ENCODE peak calls at places on chromosomes 12 and 14, in seven cellular contexts. One of them, this sample, is unnamed.

GRCh38 chr12:24853588-24853987 is 95.3 kb downstream of the BCAT1 start:
- DNase-seq in GM12878: no peak
- DNase-seq in colonic mucosa: no peak
- DNase-seq in kidney: no peak
- DNase-seq in breast epithelium: no peak
- DNase-seq in tibial nerve: no peak
- DNase-seq in testis: no peak
- DNase-seq in this sample: no peak

GRCh38 chr12:5268424-5269210 is 163.3 kb upstream of the NTF3 start:
- DNase-seq in GM12878: no peak
- DNase-seq in colonic mucosa: no peak
- DNase-seq in kidney: no peak
- DNase-seq in breast epithelium: no peak
- DNase-seq in tibial nerve: no peak
- DNase-seq in testis: no peak
- DNase-seq in this sample: no peak

GRCh38 chr12:29148958-29149690 is at the start of gene FAR2:
- DNase-seq in GM12878: no peak
- DNase-seq in colonic mucosa: peak; percentile 76
- DNase-seq in kidney: peak; percentile 83
- DNase-seq in breast epithelium: no peak
- DNase-seq in tibial nerve: no peak
- DNase-seq in testis: peak; percentile 30
- DNase-seq in this sample: peak; percentile 34

GRCh38 chr14:90318016-90318415 is 13.7 kb downstream of the NRDE2 start:
- DNase-seq in GM12878: no peak
- DNase-seq in colonic mucosa: no peak
- DNase-seq in kidney: no peak
- DNase-seq in breast epithelium: no peak
- DNase-seq in tibial nerve: no peak
- DNase-seq in testis: no peak
- DNase-seq in this sample: no peak

GRCh38 chr12:68454855-68455254 is 122.7 kb upstream of the MDM1 start:
- DNase-seq in GM12878: no peak
- DNase-seq in colonic mucosa: no peak
- DNase-seq in kidney: no peak
- DNase-seq in breast epithelium: no peak
- DNase-seq in tibial nerve: no peak
- DNase-seq in testis: no peak
- DNase-seq in this sample: no peak

GRCh38 chr12:116324684-116325664 is 47.5 kb upstream of the MED13L start:
- DNase-seq in GM12878: no peak
- DNase-seq in colonic mucosa: no peak
- DNase-seq in kidney: no peak
- DNase-seq in breast epithelium: no peak
- DNase-seq in tibial nerve: no peak
- DNase-seq in testis: no peak
- DNase-seq in this sample: no peak

GRCh38 chr14:60175255-60175902 is 10.2 kb upstream of the DHRS7 start:
- DNase-seq in GM12878: no peak
- DNase-seq in colonic mucosa: no peak
- DNase-seq in kidney: no peak
- DNase-seq in breast epithelium: no peak
- DNase-seq in tibial nerve: no peak
- DNase-seq in testis: no peak
- DNase-seq in this sample: no peak

GRCh38 chr14:88695873-88696272 is 96.9 kb downstream of the EML5 start:
- DNase-seq in GM12878: no peak
- DNase-seq in colonic mucosa: no peak
- DNase-seq in kidney: no peak
- DNase-seq in breast epithelium: no peak
- DNase-seq in tibial nerve: no peak
- DNase-seq in testis: no peak
- DNase-seq in this sample: no peak

GRCh38 chr14:35883677-35884293 is 57.6 kb downstream of the BRMS1L start:
- DNase-seq in GM12878: no peak
- DNase-seq in colonic mucosa: no peak
- DNase-seq in kidney: no peak
- DNase-seq in breast epithelium: no peak
- DNase-seq in tibial nerve: no peak
- DNase-seq in testis: peak; percentile 46
- DNase-seq in this sample: peak; percentile 18

GRCh38 chr14:60968671-60969070 is 12.2 kb downstream of the TRMT5 start:
- DNase-seq in GM12878: no peak
- DNase-seq in colonic mucosa: no peak
- DNase-seq in kidney: no peak
- DNase-seq in breast epithelium: no peak
- DNase-seq in tibial nerve: no peak
- DNase-seq in testis: no peak
- DNase-seq in this sample: no peak

GRCh38 chr12:27583057-27583797 is 59.2 kb downstream of the PPFIBP1 start:
- DNase-seq in GM12878: no peak
- DNase-seq in colonic mucosa: no peak
- DNase-seq in kidney: no peak
- DNase-seq in breast epithelium: no peak
- DNase-seq in tibial nerve: no peak
- DNase-seq in testis: peak; percentile 68
- DNase-seq in this sample: no peak

GRCh38 chr12:123078114-123078465 is 72.8 kb downstream of the PITPNM2 start:
- DNase-seq in GM12878: no peak
- DNase-seq in colonic mucosa: no peak
- DNase-seq in kidney: no peak
- DNase-seq in breast epithelium: no peak
- DNase-seq in tibial nerve: no peak
- DNase-seq in testis: no peak
- DNase-seq in this sample: no peak

GRCh38 chr12:122849352-122850047 is 14.2 kb downstream of the HIP1R start:
- DNase-seq in GM12878: no peak
- DNase-seq in colonic mucosa: no peak
- DNase-seq in kidney: peak; percentile 54
- DNase-seq in breast epithelium: no peak
- DNase-seq in tibial nerve: no peak
- DNase-seq in testis: peak; percentile 58
- DNase-seq in this sample: no peak

GRCh38 chr12:39010406-39010805 is 105.0 kb upstream of the CPNE8 start:
- DNase-seq in GM12878: no peak
- DNase-seq in colonic mucosa: no peak
- DNase-seq in kidney: no peak
- DNase-seq in breast epithelium: no peak
- DNase-seq in tibial nerve: no peak
- DNase-seq in testis: no peak
- DNase-seq in this sample: no peak

GRCh38 chr12:59182660-59183455 is 262.6 kb upstream of the LRIG3 start:
- DNase-seq in GM12878: no peak
- DNase-seq in colonic mucosa: no peak
- DNase-seq in kidney: no peak
- DNase-seq in breast epithelium: no peak
- DNase-seq in tibial nerve: no peak
- DNase-seq in testis: no peak
- DNase-seq in this sample: no peak

GRCh38 chr12:3222935-3223334 is 145.8 kb downstream of the TSPAN9 start:
- DNase-seq in GM12878: no peak
- DNase-seq in colonic mucosa: no peak
- DNase-seq in kidney: no peak
- DNase-seq in breast epithelium: no peak
- DNase-seq in tibial nerve: no peak
- DNase-seq in testis: no peak
- DNase-seq in this sample: no peak

GRCh38 chr12:11653215-11653753 is 3.8 kb downstream of the ETV6 start:
- DNase-seq in GM12878: peak; percentile 69
- DNase-seq in colonic mucosa: no peak
- DNase-seq in kidney: no peak
- DNase-seq in breast epithelium: no peak
- DNase-seq in tibial nerve: no peak
- DNase-seq in testis: no peak
- DNase-seq in this sample: no peak

GRCh38 chr12:87119713-87120112 is 863.5 kb upstream of the MGAT4C start:
- DNase-seq in GM12878: no peak
- DNase-seq in colonic mucosa: no peak
- DNase-seq in kidney: no peak
- DNase-seq in breast epithelium: no peak
- DNase-seq in tibial nerve: no peak
- DNase-seq in testis: no peak
- DNase-seq in this sample: no peak

GRCh38 chr12:109792992-109793391 is 40.2 kb downstream of the TRPV4 start:
- DNase-seq in GM12878: no peak
- DNase-seq in colonic mucosa: no peak
- DNase-seq in kidney: no peak
- DNase-seq in breast epithelium: no peak
- DNase-seq in tibial nerve: no peak
- DNase-seq in testis: no peak
- DNase-seq in this sample: no peak

GRCh38 chr12:115455268-115455681 is 771.3 kb upstream of the TBX3 start:
- DNase-seq in GM12878: no peak
- DNase-seq in colonic mucosa: no peak
- DNase-seq in kidney: no peak
- DNase-seq in breast epithelium: no peak
- DNase-seq in tibial nerve: no peak
- DNase-seq in testis: no peak
- DNase-seq in this sample: no peak

GRCh38 chr12:51511546-51512260 is 79.3 kb upstream of the SCN8A start:
- DNase-seq in GM12878: no peak
- DNase-seq in colonic mucosa: no peak
- DNase-seq in kidney: no peak
- DNase-seq in breast epithelium: no peak
- DNase-seq in tibial nerve: no peak
- DNase-seq in testis: no peak
- DNase-seq in this sample: no peak

GRCh38 chr12:14961466-14962155 is at the start of gene ARHGDIB:
- DNase-seq in GM12878: peak; percentile 87
- DNase-seq in colonic mucosa: peak; percentile 39
- DNase-seq in kidney: no peak
- DNase-seq in breast epithelium: no peak
- DNase-seq in tibial nerve: no peak
- DNase-seq in testis: peak; percentile 39
- DNase-seq in this sample: no peak

GRCh38 chr14:22987291-22987690 is 4.9 kb upstream of the AJUBA start:
- DNase-seq in GM12878: no peak
- DNase-seq in colonic mucosa: no peak
- DNase-seq in kidney: no peak
- DNase-seq in breast epithelium: no peak
- DNase-seq in tibial nerve: no peak
- DNase-seq in testis: no peak
- DNase-seq in this sample: no peak

GRCh38 chr12:20432290-20432689 is 64.0 kb downstream of the PDE3A start:
- DNase-seq in GM12878: no peak
- DNase-seq in colonic mucosa: no peak
- DNase-seq in kidney: no peak
- DNase-seq in breast epithelium: no peak
- DNase-seq in tibial nerve: no peak
- DNase-seq in testis: no peak
- DNase-seq in this sample: no peak

GRCh38 chr12:125038976-125039625 is 26.1 kb upstream of the AACS start:
- DNase-seq in GM12878: no peak
- DNase-seq in colonic mucosa: no peak
- DNase-seq in kidney: no peak
- DNase-seq in breast epithelium: no peak
- DNase-seq in tibial nerve: no peak
- DNase-seq in testis: no peak
- DNase-seq in this sample: no peak
- TF ChIP-seq CTCF in GM12878: no peak
- TF ChIP-seq CTCF in colonic mucosa: no peak
- TF ChIP-seq CTCF in kidney: no peak
- TF ChIP-seq CTCF in breast epithelium: no peak
- TF ChIP-seq CTCF in tibial nerve: no peak
- TF ChIP-seq CTCF in testis: no peak
- TF ChIP-seq CTCF in this sample: peak; percentile 36

GRCh38 chr12:71858848-71859247 is 19.3 kb downstream of the TBC1D15 start:
- DNase-seq in GM12878: no peak
- DNase-seq in colonic mucosa: no peak
- DNase-seq in kidney: no peak
- DNase-seq in breast epithelium: no peak
- DNase-seq in tibial nerve: no peak
- DNase-seq in testis: no peak
- DNase-seq in this sample: no peak
- H3K36me3 ChIP-seq in GM12878: no peaks in the 10 kb centered on the region
- H3K36me3 ChIP-seq in colonic mucosa: no peaks in the 10 kb centered on the region
- H3K36me3 ChIP-seq in kidney: no peaks in the 10 kb centered on the region
- H3K36me3 ChIP-seq in breast epithelium: no peaks in the 10 kb centered on the region
- H3K36me3 ChIP-seq in tibial nerve: peaks cover 60% of the 10 kb centered on the region
- H3K36me3 ChIP-seq in testis: no peaks in the 10 kb centered on the region
- H3K36me3 ChIP-seq in this sample: no peaks in the 10 kb centered on the region

DNA sequence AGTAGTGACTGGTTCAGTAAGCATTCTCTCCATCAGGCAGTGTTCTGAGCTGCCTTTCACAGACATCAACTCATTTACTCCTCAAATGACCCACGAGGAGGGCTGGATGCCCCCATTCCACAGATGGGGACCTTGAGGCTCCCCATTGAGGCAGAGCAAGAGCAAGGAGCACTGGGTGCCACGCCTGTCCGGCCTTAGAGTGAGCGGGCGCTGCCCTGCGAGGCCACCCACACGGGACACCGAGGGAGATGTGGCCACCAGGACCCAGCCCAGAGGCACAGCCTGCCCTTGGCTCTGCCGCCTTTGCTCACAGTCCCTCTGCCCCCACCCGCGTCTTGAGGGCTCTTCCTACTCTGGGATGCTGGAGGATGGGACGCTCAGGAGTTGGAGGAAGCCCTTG is 3.0 kb downstream of the FBRSL1 start:
- DNase-seq in GM12878: no peak
- DNase-seq in colonic mucosa: no peak
- DNase-seq in kidney: no peak
- DNase-seq in breast epithelium: no peak
- DNase-seq in tibial nerve: no peak
- DNase-seq in testis: no peak
- DNase-seq in this sample: no peak
- H3K4me3 ChIP-seq in GM12878: peak overlapping the region; percentile 75
- H3K4me3 ChIP-seq in colonic mucosa: peak overlapping the region; percentile 2
- H3K4me3 ChIP-seq in kidney: no peak overlapping the region
- H3K4me3 ChIP-seq in breast epithelium: no peak overlapping the region
- H3K4me3 ChIP-seq in tibial nerve: no peak overlapping the region
- H3K4me3 ChIP-seq in testis: no peak overlapping the region
- H3K4me3 ChIP-seq in this sample: no peak overlapping the region

DNA sequence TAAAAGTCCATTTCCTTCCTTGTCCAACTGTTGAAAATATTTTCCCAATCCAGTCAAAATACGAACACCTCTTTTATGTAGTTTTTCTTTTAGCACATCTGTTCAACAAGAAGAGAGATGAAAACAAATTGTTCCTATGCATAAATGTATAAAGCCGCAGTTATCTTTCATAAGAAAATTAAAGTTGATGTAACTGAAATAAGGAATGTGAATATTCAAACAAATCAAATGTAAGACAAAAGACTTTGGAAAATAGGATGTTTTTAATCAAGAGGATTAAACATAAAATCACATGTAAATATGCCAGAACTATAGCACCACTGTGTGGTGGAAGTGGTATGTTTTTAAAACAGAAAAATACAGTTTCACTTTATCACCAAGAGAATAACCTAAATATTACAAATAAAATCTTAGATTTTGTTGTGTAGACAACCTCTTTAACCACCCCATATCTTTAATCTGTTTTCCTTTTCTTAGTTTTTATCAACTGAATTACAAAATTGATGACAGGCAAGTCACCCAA is 40.4 kb downstream of the CAPS2 start:
- DNase-seq in GM12878: no peak
- DNase-seq in colonic mucosa: no peak
- DNase-seq in kidney: no peak
- DNase-seq in breast epithelium: no peak
- DNase-seq in tibial nerve: no peak
- DNase-seq in testis: no peak
- DNase-seq in this sample: no peak
- TF ChIP-seq CTCF in GM12878: no peak
- TF ChIP-seq CTCF in colonic mucosa: no peak
- TF ChIP-seq CTCF in kidney: no peak
- TF ChIP-seq CTCF in breast epithelium: no peak
- TF ChIP-seq CTCF in tibial nerve: no peak
- TF ChIP-seq CTCF in testis: no peak
- TF ChIP-seq CTCF in this sample: no peak